ENCODE peak calls at places on chromosomes 4 and X, in six cellular contexts. V is A549, P is K562, O is HepG2, F is endothelial cell of umbilical vein, H is GM12878. W is an unnamed sample.

GRCh38 chrX:1455948-1456280 is 3.2 kb upstream of the ASMTL start:
- DNase-seq in F (no peak), P (no peak), V (no peak), H (no peak), O (no peak), W (no peak)

GRCh38 chr4:82785248-82786003 is 13.2 kb downstream of the SCD5 start:
- DNase-seq in H (no peak), P (no peak), F (peak; percentile 98), O (peak; percentile 14), V (peak; percentile 48), W (peak; percentile 77)

GRCh38 chrX:74736450-74736849 is 122.0 kb upstream of the RLIM start:
- DNase-seq in P (no peak), O (no peak), H (no peak), V (no peak), F (no peak), W (no peak)

GRCh38 chr4:81635128-81635527 is 163.4 kb upstream of the RASGEF1B start:
- DNase-seq in F (no peak), H (no peak), V (no peak), O (no peak), P (no peak), W (no peak)

GRCh38 chr4:21697583-21697982 is 251.0 kb downstream of the KCNIP4 start:
- DNase-seq in O (no peak), H (no peak), F (no peak), V (no peak), P (no peak), W (no peak)

GRCh38 chr4:118738999-118739690 is 54.0 kb downstream of the METTL14 start:
- DNase-seq in H (no peak), O (no peak), V (no peak), P (no peak), F (no peak), W (no peak)

GRCh38 chr4:127410201-127410600 is 222.6 kb upstream of the INTU start:
- DNase-seq in O (no peak), V (no peak), F (no peak), H (no peak), P (no peak), W (no peak)

GRCh38 chr4:127518022-127518421 is 114.7 kb upstream of the INTU start:
- DNase-seq in F (no peak), V (no peak), O (no peak), P (no peak), H (no peak), W (no peak)

GRCh38 chr4:32858971-32859370 is 2138.8 kb downstream of the PCDH7 start:
- DNase-seq in P (no peak), O (no peak), V (no peak), H (no peak), F (no peak), W (peak; percentile 37)

GRCh38 chr4:178823673-178824072 is 1381.4 kb upstream of the AGA start:
- DNase-seq in H (no peak), O (no peak), V (no peak), P (no peak), F (no peak), W (no peak)

GRCh38 chr4:20368926-20369325 is 117.2 kb downstream of the SLIT2 start:
- DNase-seq in V (no peak), O (no peak), H (no peak), F (no peak), P (no peak), W (no peak)

GRCh38 chrX:150509703-150510102 is 58.7 kb upstream of the MTM1 start:
- DNase-seq in O (no peak), H (no peak), V (no peak), P (no peak), F (no peak), W (no peak)

GRCh38 chr4:104524026-104524425 is 29.3 kb upstream of the CXXC4 start:
- DNase-seq in V (no peak), F (no peak), O (no peak), P (no peak), H (no peak), W (no peak)

GRCh38 chrX:31186693-31187338 is 115.0 kb upstream of the FTHL17 start:
- DNase-seq in H (no peak), P (no peak), V (no peak), F (no peak), O (no peak), W (no peak)

GRCh38 chr4:147970003-147970402 is 238.1 kb downstream of the ARHGAP10 start:
- DNase-seq in F (peak; percentile 62), V (no peak), O (no peak), P (no peak), H (no peak), W (no peak)

GRCh38 chr4:5044341-5044740 is 6.9 kb upstream of the STK32B start:
- DNase-seq in F (no peak), H (no peak), O (no peak), V (no peak), P (no peak), W (no peak)

GRCh38 chr4:146342600-146343192 is 128.4 kb downstream of the REELD1 start:
- DNase-seq in P (peak; percentile 20), V (peak; percentile 2), O (no peak), H (no peak), F (peak; percentile 70), W (peak; percentile 38)

GRCh38 chr4:121278811-121279368 is 101.9 kb downstream of the QRFPR start:
- DNase-seq in H (peak; percentile 47), P (no peak), F (no peak), V (no peak), O (no peak), W (no peak)

GRCh38 chr4:8534129-8534528 is 46.1 kb upstream of the GPR78 start:
- DNase-seq in P (no peak), O (no peak), H (peak; percentile 89), F (peak; percentile 23), V (no peak), W (no peak)

GRCh38 chr4:8906668-8906970 is 35.0 kb upstream of the HMX1 start:
- DNase-seq in O (no peak), F (no peak), V (no peak), H (no peak), P (no peak), W (no peak)

GRCh38 chr4:158801066-158801465 is 32.2 kb downstream of the FNIP2 start:
- DNase-seq in O (no peak), F (no peak), V (no peak), H (no peak), P (no peak), W (no peak)

GRCh38 chr4:13944095-13944501 is 316.6 kb upstream of the BOD1L1 start:
- DNase-seq in P (no peak), O (no peak), F (no peak), H (no peak), V (no peak), W (no peak)

GRCh38 chrX:40145670-40146470 is 48.1 kb upstream of the BCOR start:
- DNase-seq in V (no peak), H (no peak), O (no peak), F (no peak), P (no peak), W (no peak)

GRCh38 chrX:70437011-70437410 is 7.6 kb upstream of the DLG3 start:
- DNase-seq in O (no peak), V (no peak), H (no peak), P (no peak), F (no peak), W (peak; percentile 35)

GRCh38 chrX:110541266-110541665 is 182.6 kb downstream of the RTL9 start:
- DNase-seq in V (no peak), H (no peak), F (no peak), P (no peak), O (no peak), W (no peak)

GRCh38 chr4:6834867-6835266 is 52.3 kb downstream of the KIAA0232 start:
- DNase-seq in O (no peak), P (peak; percentile 32), H (no peak), V (no peak), F (no peak), W (no peak)
- TF ChIP-seq MYC in O (no peak), P (no peak), H (no peak), V (no peak), F (no peak), W (no peak)

GRCh38 chr4:139622856-139623255 is 42.8 kb upstream of the MGST2 start:
- DNase-seq in V (no peak), P (no peak), F (no peak), O (no peak), H (no peak), W (no peak)

GRCh38 chr4:139625487-139625886 is 40.1 kb upstream of the MGST2 start:
- DNase-seq in F (no peak), H (no peak), O (no peak), V (no peak), P (no peak), W (no peak)

GRCh38 chr4:139624441-139625130 is 41.0 kb upstream of the MGST2 start:
- DNase-seq in P (no peak), O (no peak), V (no peak), F (no peak), H (no peak), W (no peak)

GRCh38 chr4:139617702-139618490 is 47.7 kb upstream of the MGST2 start:
- DNase-seq in F (peak; percentile 34), V (no peak), H (no peak), O (peak; percentile 28), P (no peak), W (no peak)

GRCh38 chr4:139619644-139620043 is 46.0 kb upstream of the MGST2 start:
- DNase-seq in O (peak; percentile 47), F (no peak), H (no peak), P (no peak), V (no peak), W (peak; percentile 32)
- TF ChIP-seq MYC in O (no peak), F (no peak), H (no peak), P (no peak), V (no peak), W (no peak)

GRCh38 chr4:69860521-69861298 is 765 bp upstream of the SULT1E1 start:
- DNase-seq in V (no peak), F (no peak), P (no peak), H (no peak), O (peak; percentile 4), W (no peak)

GRCh38 chr4:69855822-69856221 is 4.1 kb downstream of the SULT1E1 start:
- DNase-seq in O (no peak), P (no peak), V (no peak), F (no peak), H (no peak), W (no peak)

GRCh38 chr4:69860007-69860406 is at the start of gene SULT1E1:
- DNase-seq in O (no peak), V (no peak), P (no peak), H (no peak), F (peak; percentile 28), W (no peak)

GRCh38 chr4:69859140-69859539 is 805 bp downstream of the SULT1E1 start:
- DNase-seq in V (no peak), F (no peak), P (no peak), O (no peak), H (no peak), W (no peak)

DNA sequence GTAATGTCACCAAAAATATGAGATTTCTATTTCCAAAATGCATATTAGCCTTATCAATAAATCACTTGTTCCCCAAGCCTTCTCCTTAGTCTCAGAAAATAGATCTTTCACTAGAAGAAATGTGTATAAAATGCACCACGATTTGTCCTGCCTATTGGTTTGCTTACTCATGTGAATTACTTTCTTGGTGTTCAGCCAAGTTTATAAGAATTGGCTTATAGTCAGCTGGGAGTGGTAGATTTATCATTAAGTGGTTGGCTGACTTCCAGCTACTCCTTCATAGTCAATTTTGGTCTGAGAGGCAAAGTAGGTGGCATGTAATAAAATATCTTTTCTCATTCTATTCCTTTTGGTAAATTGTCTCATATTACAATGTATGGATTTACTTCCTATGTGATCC is 1.3 kb downstream of the SULT1E1 start:
- DNase-seq in H (no peak), O (no peak), V (no peak), P (no peak), F (peak; percentile 77), W (no peak)
- TF ChIP-seq MYC in H (no peak), O (no peak), V (no peak), P (no peak), F (no peak), W (no peak)

GRCh38 chr4:177348348-177348747 is 38.7 kb downstream of the NEIL3 start:
- DNase-seq in V (no peak), H (no peak), P (no peak), O (no peak), F (no peak), W (no peak)
- TF ChIP-seq MYC in V (no peak), H (no peak), P (no peak), O (no peak), F (no peak), W (no peak)

W was measured in NB4.